ENCODE peak calls at places on chromosomes 3 and 15, in four cellular contexts. R, H, K and S are unnamed samples.
A peak's percentile ranks its signal among the peaks of the same experiment; 100 is the strongest.

GRCh38 chr3:157920804-157921203 is 185.4 kb downstream of the SHOX2 start:
- DNase-seq in H (no peak), R (no peak), K (no peak), S (no peak)

GRCh38 chr3:185796431-185797107 is 28.3 kb downstream of the IGF2BP2 start:
- DNase-seq in K (peak; percentile 44), H (no peak), R (no peak), S (no peak)

GRCh38 chr3:64264491-64265109 is 39.3 kb upstream of the PRICKLE2 start:
- DNase-seq in R (no peak), H (no peak), K (peak; percentile 86), S (no peak)

GRCh38 chr3:120678331-120678845 is 3.7 kb downstream of the HGD start:
- DNase-seq in R (peak; percentile 46), K (peak; percentile 86), H (no peak), S (no peak)

GRCh38 chr3:38521391-38521987 is 25.3 kb downstream of the EXOG start:
- DNase-seq in H (peak; percentile 46), R (peak; percentile 66), K (peak; percentile 74), S (no peak)

GRCh38 chr15:77419050-77419835 is 661 bp downstream of the PEAK1 start:
- DNase-seq in R (peak; percentile 48), H (peak; percentile 51), K (peak; percentile 48), S (peak; percentile 28)

GRCh38 chr15:65638681-65639089 is 16.9 kb downstream of the SLC24A1 start:
- DNase-seq in H (no peak), K (peak; percentile 83), R (peak; percentile 47), S (peak; percentile 43)

GRCh38 chr3:33186524-33187367 is 31.9 kb downstream of the SUSD5 start:
- DNase-seq in H (no peak), R (no peak), K (no peak), S (no peak)

GRCh38 chr3:44110643-44111042 is 131.0 kb upstream of the TOPAZ1 start:
- DNase-seq in H (no peak), K (no peak), R (no peak), S (no peak)

GRCh38 chr3:111619833-111620232 is 24.7 kb upstream of the ZBED2 start:
- DNase-seq in K (no peak), R (no peak), H (no peak), S (no peak)